ENCODE peak calls at places on chromosomes 5 and 9, in six cellular contexts. One of them, this sample, is unnamed.

GRCh38 chr9:100505564-100506159 is 32.7 kb downstream of the TMEFF1 start:
- DNase-seq in H1: peak; percentile 93
- DNase-seq in H9: peak; percentile 78
- DNase-seq in mesendoderm: peak; percentile 93
- DNase-seq in IMR-90: peak; percentile 30
- DNase-seq in mesenchymal stem cell: peak; percentile 37
- DNase-seq in this sample: no peak

GRCh38 chr9:116980582-116980981 is 293.5 kb downstream of the TRIM32 start:
- DNase-seq in H1: no peak
- DNase-seq in H9: no peak
- DNase-seq in mesendoderm: no peak
- DNase-seq in IMR-90: no peak
- DNase-seq in mesenchymal stem cell: no peak
- DNase-seq in this sample: no peak

GRCh38 chr9:137813651-137814415 is 63.7 kb upstream of the CACNA1B start:
- DNase-seq in H1: no peak
- DNase-seq in H9: no peak
- DNase-seq in mesendoderm: no peak
- DNase-seq in IMR-90: no peak
- DNase-seq in mesenchymal stem cell: no peak
- DNase-seq in this sample: no peak

GRCh38 chr9:135963938-135964337 is 2.8 kb upstream of the UBAC1 start:
- DNase-seq in H1: no peak
- DNase-seq in H9: no peak
- DNase-seq in mesendoderm: no peak
- DNase-seq in IMR-90: no peak
- DNase-seq in mesenchymal stem cell: no peak
- DNase-seq in this sample: no peak

GRCh38 chr5:74241751-74242140 is 398.8 kb downstream of the ENC1 start:
- DNase-seq in H1: no peak
- DNase-seq in H9: peak; percentile 41
- DNase-seq in mesendoderm: peak; percentile 90
- DNase-seq in IMR-90: peak; percentile 34
- DNase-seq in mesenchymal stem cell: no peak
- DNase-seq in this sample: no peak

GRCh38 chr5:1761453-1761755 is 38.2 kb downstream of the MRPL36 start:
- DNase-seq in H1: peak; percentile 41
- DNase-seq in H9: no peak
- DNase-seq in mesendoderm: no peak
- DNase-seq in IMR-90: no peak
- DNase-seq in mesenchymal stem cell: no peak
- DNase-seq in this sample: no peak

GRCh38 chr5:162573758-162574157 is 506.2 kb downstream of the GABRG2 start:
- DNase-seq in H1: no peak
- DNase-seq in H9: no peak
- DNase-seq in mesendoderm: no peak
- DNase-seq in IMR-90: no peak
- DNase-seq in mesenchymal stem cell: no peak
- DNase-seq in this sample: no peak

GRCh38 chr9:5321058-5321457 is 16.5 kb upstream of the RLN2 start:
- DNase-seq in H1: no peak
- DNase-seq in H9: no peak
- DNase-seq in mesendoderm: peak; percentile 11
- DNase-seq in IMR-90: peak; percentile 22
- DNase-seq in mesenchymal stem cell: no peak
- DNase-seq in this sample: no peak

GRCh38 chr9:97994695-97995094 is 11.6 kb downstream of the ANP32B start:
- DNase-seq in H1: no peak
- DNase-seq in H9: no peak
- DNase-seq in mesendoderm: no peak
- DNase-seq in IMR-90: no peak
- DNase-seq in mesenchymal stem cell: no peak
- DNase-seq in this sample: no peak

GRCh38 chr5:137727623-137728022 is 8.3 kb downstream of the KLHL3 start:
- DNase-seq in H1: no peak
- DNase-seq in H9: no peak
- DNase-seq in mesendoderm: peak; percentile 75
- DNase-seq in IMR-90: no peak
- DNase-seq in mesenchymal stem cell: no peak
- DNase-seq in this sample: no peak

GRCh38 chr9:76877961-76878360 is 28.0 kb downstream of the PRUNE2 start:
- DNase-seq in H1: no peak
- DNase-seq in H9: no peak
- DNase-seq in mesendoderm: no peak
- DNase-seq in IMR-90: no peak
- DNase-seq in mesenchymal stem cell: no peak
- DNase-seq in this sample: no peak

GRCh38 chr9:19720374-19720773 is 68.5 kb downstream of the SLC24A2 start:
- DNase-seq in H1: no peak
- DNase-seq in H9: no peak
- DNase-seq in mesendoderm: peak; percentile 51
- DNase-seq in IMR-90: peak; percentile 39
- DNase-seq in mesenchymal stem cell: peak; percentile 55
- DNase-seq in this sample: peak; percentile 73

GRCh38 chr9:128339761-128340690 is at the start of gene SLC27A4:
- DNase-seq in H1: peak; percentile 97
- DNase-seq in H9: peak; percentile 95
- DNase-seq in mesendoderm: peak; percentile 95
- DNase-seq in IMR-90: peak; percentile 66
- DNase-seq in mesenchymal stem cell: peak; percentile 71
- DNase-seq in this sample: peak; percentile 73

GRCh38 chr9:124504530-124505005 is 2.6 kb downstream of the NR5A1 start:
- DNase-seq in H1: no peak
- DNase-seq in H9: no peak
- DNase-seq in mesendoderm: no peak
- DNase-seq in IMR-90: no peak
- DNase-seq in mesenchymal stem cell: no peak
- DNase-seq in this sample: no peak

GRCh38 chr5:118931564-118931963 is 56.8 kb downstream of the DTWD2 start:
- DNase-seq in H1: no peak
- DNase-seq in H9: no peak
- DNase-seq in mesendoderm: no peak
- DNase-seq in IMR-90: no peak
- DNase-seq in mesenchymal stem cell: no peak
- DNase-seq in this sample: no peak

GRCh38 chr9:8917978-8918739 is 1118.6 kb upstream of the DMAC1 start:
- DNase-seq in H1: no peak
- DNase-seq in H9: no peak
- DNase-seq in mesendoderm: no peak
- DNase-seq in IMR-90: no peak
- DNase-seq in mesenchymal stem cell: no peak
- DNase-seq in this sample: no peak

GRCh38 chr5:69489246-69489645 is 3.3 kb upstream of the OCLN start:
- DNase-seq in H1: no peak
- DNase-seq in H9: no peak
- DNase-seq in mesendoderm: no peak
- DNase-seq in IMR-90: no peak
- DNase-seq in mesenchymal stem cell: no peak
- DNase-seq in this sample: no peak
- H2BK15ac ChIP-seq in H1: no peak overlapping the region
- H2BK15ac ChIP-seq in H9: no peak overlapping the region
- H2BK15ac ChIP-seq in mesendoderm: no peak overlapping the region
- H2BK15ac ChIP-seq in IMR-90: no peak overlapping the region
- H2BK15ac ChIP-seq in mesenchymal stem cell: no peak overlapping the region
- H2BK15ac ChIP-seq in this sample: no peak overlapping the region

DNA sequence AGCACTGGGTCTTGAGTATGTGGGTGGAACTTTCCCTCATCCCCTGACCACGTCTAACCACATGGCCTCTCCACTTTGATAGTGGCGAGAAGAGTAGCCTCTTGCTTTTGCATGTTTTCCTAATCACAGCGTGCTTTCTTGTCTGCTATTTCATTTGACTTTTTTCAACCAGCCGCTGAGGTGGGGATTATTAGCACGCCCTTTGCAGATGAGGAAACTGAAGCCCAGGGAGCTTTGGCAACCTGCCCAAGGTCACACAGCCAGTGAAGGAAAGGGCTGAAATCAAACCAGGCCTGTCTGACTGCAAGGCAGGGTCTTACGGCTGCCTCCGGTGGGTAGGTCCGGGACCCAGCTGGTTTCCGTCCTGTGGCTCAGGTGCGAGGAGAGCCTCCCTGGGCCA is 106.5 kb upstream of the MSX2 start:
- DNase-seq in H1: no peak
- DNase-seq in H9: no peak
- DNase-seq in mesendoderm: no peak
- DNase-seq in IMR-90: no peak
- DNase-seq in mesenchymal stem cell: no peak
- DNase-seq in this sample: no peak
- H2BK5ac ChIP-seq in H1: no peak overlapping the region
- H2BK5ac ChIP-seq in H9: no peak overlapping the region
- H2BK5ac ChIP-seq in mesendoderm: peak overlapping the region; percentile 46
- H2BK5ac ChIP-seq in IMR-90: no peak overlapping the region
- H2BK5ac ChIP-seq in mesenchymal stem cell: no peak overlapping the region
- H2BK5ac ChIP-seq in this sample: no peak overlapping the region

DNA sequence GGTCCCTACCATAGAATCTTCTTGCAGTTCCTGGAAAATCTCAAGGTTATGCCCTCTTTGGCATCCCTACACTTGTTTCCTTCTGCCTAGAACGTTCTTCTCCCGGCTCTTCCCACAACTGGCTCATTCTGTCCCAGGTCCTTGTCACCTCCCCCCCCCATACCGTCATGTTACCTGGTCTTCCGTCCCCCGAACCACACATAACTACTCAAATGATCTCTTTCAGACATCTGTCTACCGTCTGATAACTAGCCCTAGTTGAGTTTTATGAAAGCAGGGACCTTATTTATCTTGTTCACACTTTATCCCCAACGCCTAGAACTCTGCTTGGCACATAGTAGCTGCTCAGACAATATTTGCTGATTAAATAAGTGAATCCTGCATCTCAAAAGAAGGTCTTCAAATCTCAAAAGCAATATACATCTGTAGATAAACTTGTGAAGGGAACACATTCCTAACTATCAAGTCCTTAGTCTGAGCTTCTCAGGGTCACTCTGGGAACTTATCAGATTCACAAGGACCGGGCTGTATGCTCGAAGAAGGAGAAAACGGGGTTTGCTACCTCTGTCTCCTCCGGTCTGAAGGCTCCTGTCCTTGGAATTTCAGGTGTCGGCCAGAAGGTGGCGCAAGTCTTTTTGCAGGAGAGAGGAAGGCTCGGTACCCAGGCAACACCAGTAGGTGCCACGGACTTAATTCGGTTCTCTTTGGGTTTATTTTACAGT is 30.0 kb downstream of the LCP2 start:
- DNase-seq in H1: peak; percentile 83
- DNase-seq in H9: peak; percentile 83
- DNase-seq in mesendoderm: peak; percentile 87
- DNase-seq in IMR-90: peak; percentile 62
- DNase-seq in mesenchymal stem cell: peak; percentile 67
- DNase-seq in this sample: peak; percentile 74
- H2BK15ac ChIP-seq in H1: peak overlapping the region; percentile 36
- H2BK15ac ChIP-seq in H9: no peak overlapping the region
- H2BK15ac ChIP-seq in mesendoderm: no peak overlapping the region
- H2BK15ac ChIP-seq in IMR-90: no peak overlapping the region
- H2BK15ac ChIP-seq in mesenchymal stem cell: no peak overlapping the region
- H2BK15ac ChIP-seq in this sample: no peak overlapping the region

DNA sequence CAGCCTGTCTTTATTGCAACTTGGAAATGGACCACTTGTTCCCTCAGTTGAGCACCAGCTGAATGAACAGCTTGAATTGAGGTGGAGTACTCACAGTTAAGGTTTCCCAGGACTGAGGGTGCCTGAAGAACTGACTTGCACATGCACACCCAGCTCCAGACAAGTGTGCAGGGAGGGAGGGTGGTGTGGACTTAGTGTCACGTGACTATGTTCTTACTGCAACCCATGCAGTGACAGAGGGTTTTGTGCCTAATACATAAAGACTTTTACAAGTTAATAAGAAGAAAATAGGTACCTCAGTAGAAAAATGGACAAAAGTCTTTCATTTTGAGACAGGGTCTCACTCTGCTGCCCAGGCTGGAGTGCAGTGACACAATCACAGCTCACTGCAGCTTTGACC is 18.0 kb downstream of the BARX1 start:
- DNase-seq in H1: no peak
- DNase-seq in H9: no peak
- DNase-seq in mesendoderm: no peak
- DNase-seq in IMR-90: no peak
- DNase-seq in mesenchymal stem cell: no peak
- DNase-seq in this sample: no peak
- H2BK5ac ChIP-seq in H1: no peak overlapping the region
- H2BK5ac ChIP-seq in H9: no peak overlapping the region
- H2BK5ac ChIP-seq in mesendoderm: no peak overlapping the region
- H2BK5ac ChIP-seq in IMR-90: no peak overlapping the region
- H2BK5ac ChIP-seq in mesenchymal stem cell: no peak overlapping the region
- H2BK5ac ChIP-seq in this sample: no peak overlapping the region

DNA sequence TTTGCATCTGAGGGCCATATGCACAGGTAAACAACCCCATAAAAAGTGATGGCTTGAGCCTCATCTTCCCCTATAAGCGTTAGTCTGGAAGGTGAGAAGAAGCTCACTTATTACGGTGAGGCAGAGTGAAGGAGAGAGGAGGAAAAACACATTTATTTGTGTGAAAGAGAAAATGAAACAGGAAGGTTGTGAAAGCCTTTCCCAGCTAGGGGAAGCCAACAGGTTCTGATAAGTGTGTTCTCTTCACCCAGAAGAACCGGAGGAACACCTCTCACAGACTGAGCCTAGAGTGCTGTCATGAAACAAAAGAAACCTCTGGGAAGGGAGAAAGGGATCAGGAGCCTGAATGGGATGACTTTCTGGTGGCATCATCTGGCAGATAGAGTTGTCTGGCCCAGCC is 192.5 kb downstream of the PTTG1 start:
- DNase-seq in H1: no peak
- DNase-seq in H9: no peak
- DNase-seq in mesendoderm: no peak
- DNase-seq in IMR-90: no peak
- DNase-seq in mesenchymal stem cell: no peak
- DNase-seq in this sample: no peak
- H2BK15ac ChIP-seq in H1: no peak overlapping the region
- H2BK15ac ChIP-seq in H9: no peak overlapping the region
- H2BK15ac ChIP-seq in mesendoderm: no peak overlapping the region
- H2BK15ac ChIP-seq in IMR-90: no peak overlapping the region
- H2BK15ac ChIP-seq in mesenchymal stem cell: no peak overlapping the region
- H2BK15ac ChIP-seq in this sample: no peak overlapping the region

DNA sequence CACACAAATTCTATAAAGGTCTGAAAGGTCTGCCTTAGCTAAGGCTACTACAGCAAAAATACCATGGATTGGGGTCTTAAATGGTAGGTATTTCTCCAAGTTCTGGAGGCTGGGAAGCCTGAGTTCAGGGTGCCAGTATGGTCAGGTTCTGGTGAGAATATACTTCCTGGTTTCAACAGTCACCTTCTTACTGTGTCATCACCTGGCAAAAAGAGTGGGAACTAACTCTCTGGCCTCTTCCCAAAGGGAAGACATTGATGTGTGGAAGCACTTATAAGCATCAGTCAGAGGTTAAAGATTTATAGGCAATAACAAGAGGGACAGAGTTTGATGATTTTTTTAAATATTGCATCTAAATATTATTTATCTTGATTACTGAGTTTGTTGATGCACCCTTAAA is 53.0 kb downstream of the ZNF622 start:
- DNase-seq in H1: no peak
- DNase-seq in H9: no peak
- DNase-seq in mesendoderm: no peak
- DNase-seq in IMR-90: no peak
- DNase-seq in mesenchymal stem cell: no peak
- DNase-seq in this sample: no peak
- H2BK5ac ChIP-seq in H1: no peak overlapping the region
- H2BK5ac ChIP-seq in H9: no peak overlapping the region
- H2BK5ac ChIP-seq in mesendoderm: no peak overlapping the region
- H2BK5ac ChIP-seq in IMR-90: no peak overlapping the region
- H2BK5ac ChIP-seq in mesenchymal stem cell: no peak overlapping the region
- H2BK5ac ChIP-seq in this sample: no peak overlapping the region

This sample was measured in neuronal stem cell.